ENCODE peak calls at places on chromosomes 16 and 17, in four cellular contexts. B is mesendoderm, E is mesenchymal stem cell, Y is H9. N is an unnamed sample.
A peak's percentile ranks its signal among the peaks of the same experiment; 100 is the strongest.

GRCh38 chr16:77986021-77986420 is 36.3 kb upstream of the CLEC3A start:
- DNase-seq in B (no peak), E (no peak), Y (no peak), N (no peak)

GRCh38 chr17:19376799-19377198 is 1.5 kb upstream of the MAPK7 start:
- DNase-seq in B (no peak), E (no peak), Y (no peak), N (no peak)

GRCh38 chr16:19179890-19180490 is 11.9 kb downstream of the SYT17 start:
- DNase-seq in B (peak; percentile 61), E (peak; percentile 30), Y (peak; percentile 49), N (peak; percentile 77)

GRCh38 chr16:19809693-19810092 is 75.0 kb downstream of the GPRC5B start:
- DNase-seq in B (no peak), E (no peak), Y (no peak), N (no peak)

GRCh38 chr17:72121164-72122001 is 563 bp downstream of the SOX9 start:
- DNase-seq in B (peak; percentile 63), E (peak; percentile 76), Y (peak; percentile 73), N (peak; percentile 81)

GRCh38 chr17:79997004-79997673 is 38.5 kb downstream of the TBC1D16 start:
- DNase-seq in B (no peak), E (peak; percentile 26), Y (no peak), N (no peak)

GRCh38 chr17:1730345-1731193 is 6.1 kb downstream of the WDR81 start:
- DNase-seq in B (no peak), E (peak; percentile 83), Y (no peak), N (no peak)

GRCh38 chr16:15509593-15510520 is 75.5 kb downstream of the BMERB1 start:
- DNase-seq in B (peak; percentile 65), E (peak; percentile 49), Y (no peak), N (peak; percentile 39)

GRCh38 chr16:66878067-66878466 is 2.2 kb upstream of the PDP2 start:
- DNase-seq in B (no peak), E (peak; percentile 26), Y (no peak), N (no peak)

GRCh38 chr16:82788919-82789318 is 162.2 kb downstream of the CDH13 start:
- DNase-seq in B (peak; percentile 91), E (no peak), Y (no peak), N (no peak)

GRCh38 chr17:73433501-73433900 is 121.7 kb upstream of the CDC42EP4 start:
- DNase-seq in B (no peak), E (no peak), Y (no peak), N (no peak)

GRCh38 chr16:19105891-19106624 is 7.7 kb upstream of the ITPRIPL2 start:
- DNase-seq in B (no peak), E (no peak), Y (no peak), N (no peak)

GRCh38 chr17:83144421-83145357 is 65.3 kb downstream of the METRNL start:
- DNase-seq in B (no peak), E (no peak), Y (no peak), N (no peak)

GRCh38 chr17:11803226-11803625 is 194.0 kb downstream of the ZNF18 start:
- DNase-seq in B (no peak), E (no peak), Y (no peak), N (no peak)

GRCh38 chr17:56648341-56648740 is 54.8 kb downstream of the NOG start:
- DNase-seq in B (no peak), E (no peak), Y (no peak), N (no peak)

GRCh38 chr17:1515640-1516402 is 591 bp downstream of the INPP5K start:
- DNase-seq in B (peak; percentile 93), E (peak; percentile 95), Y (peak; percentile 82), N (peak; percentile 59)

GRCh38 chr16:15653227-15653626 is 3.2 kb downstream of the NDE1 start:
- DNase-seq in B (peak; percentile 27), E (peak; percentile 92), Y (no peak), N (no peak)

GRCh38 chr17:45895304-45895968 is 1.1 kb downstream of the MAPT start:
- DNase-seq in B (peak; percentile 27), E (peak; percentile 39), Y (peak; percentile 59), N (no peak)

GRCh38 chr17:10266477-10266876 is 68.1 kb upstream of the GAS7 start:
- DNase-seq in B (no peak), E (no peak), Y (no peak), N (no peak)

GRCh38 chr16:15764112-15764511 is 92.7 kb downstream of the MYH11 start:
- DNase-seq in B (no peak), E (no peak), Y (no peak), N (no peak)

GRCh38 chr17:8226536-8227237 is 16.3 kb upstream of the AURKB start:
- DNase-seq in B (peak; percentile 96), E (peak; percentile 97), Y (peak; percentile 94), N (no peak)

GRCh38 chr16:10932959-10933710 is 9.1 kb downstream of the DEXI start:
- DNase-seq in B (no peak), E (no peak), Y (no peak), N (no peak)

GRCh38 chr16:54318941-54319340 is 32.4 kb upstream of the IRX3 start:
- DNase-seq in B (no peak), E (no peak), Y (no peak), N (no peak)

GRCh38 chr16:84749072-84749471 is 49.3 kb downstream of the USP10 start:
- DNase-seq in B (no peak), E (no peak), Y (no peak), N (no peak)

GRCh38 chr16:23298290-23298689 is 3.8 kb upstream of the SCNN1B start:
- DNase-seq in B (no peak), E (no peak), Y (no peak), N (no peak)

DNA sequence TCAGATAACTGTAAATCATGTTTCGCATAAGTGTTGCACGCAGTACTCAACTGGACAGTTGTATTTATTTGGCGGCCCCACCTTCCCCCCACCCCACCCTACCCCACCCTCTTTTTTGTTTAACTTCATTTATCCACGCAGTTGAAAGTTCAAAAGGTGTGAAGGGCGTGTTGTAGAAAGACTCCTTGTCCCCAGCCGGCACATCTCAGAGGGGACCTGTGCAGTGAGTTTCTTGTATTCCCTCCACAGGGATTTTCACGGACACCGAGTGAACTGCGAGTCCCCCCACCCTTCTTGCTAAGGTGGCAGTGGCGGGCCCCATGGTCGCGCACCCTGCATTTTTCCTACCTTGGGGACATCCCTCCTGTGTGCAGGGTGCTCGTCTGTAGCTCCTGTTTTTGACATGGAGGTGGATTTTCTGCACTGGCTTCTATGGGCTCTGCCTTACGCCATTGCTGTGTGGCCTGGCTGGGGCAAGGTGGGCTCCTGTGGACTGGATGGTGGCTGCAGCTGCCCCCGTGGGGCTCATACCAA is 36.2 kb downstream of the ADCY7 start:
- DNase-seq in B (no peak), E (no peak), Y (no peak), N (no peak)
- H4K8ac ChIP-seq in B (no peak overlapping the region), E (no peak overlapping the region), Y (no peak overlapping the region), N (no peak overlapping the region)

GRCh38 chr16:27370318-27370717 is 31.7 kb upstream of the IL21R start:
- DNase-seq in B (no peak), E (no peak), Y (no peak), N (no peak)
- H4K8ac ChIP-seq in B (no peak overlapping the region), E (no peak overlapping the region), Y (no peak overlapping the region), N (no peak overlapping the region)

DNA sequence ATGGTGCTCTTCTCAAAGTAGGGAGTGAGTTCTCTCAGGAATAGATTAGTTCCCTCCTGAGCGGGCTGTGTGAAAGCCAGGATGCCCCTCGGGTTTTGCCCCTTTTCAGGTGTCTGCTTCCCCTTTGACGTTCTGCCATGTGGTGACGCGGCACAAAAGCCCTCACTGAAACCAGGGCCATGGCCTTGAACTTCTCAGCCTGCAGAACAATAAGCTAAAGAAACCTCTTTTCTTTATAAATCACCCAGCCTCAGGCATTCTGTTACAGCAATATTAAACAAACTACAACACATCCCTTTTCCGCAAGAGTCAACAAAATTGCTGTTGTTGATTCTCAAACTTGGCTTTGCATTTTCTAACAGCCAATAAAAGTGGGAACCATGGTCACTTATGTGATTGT is 15.5 kb upstream of the CACNG5 start:
- DNase-seq in B (no peak), E (no peak), Y (no peak), N (no peak)
- H4K8ac ChIP-seq in B (no peak overlapping the region), E (no peak overlapping the region), Y (no peak overlapping the region), N (no peak overlapping the region)

GRCh38 chr17:43670645-43671074 is 8.9 kb upstream of the MEOX1 start:
- DNase-seq in B (no peak), E (no peak), Y (no peak), N (no peak)

GRCh38 chr17:43671075-43671692 is 9.5 kb upstream of the MEOX1 start:
- DNase-seq in B (no peak), E (no peak), Y (no peak), N (no peak)

GRCh38 chr17:43671755-43672502 is 10.2 kb upstream of the MEOX1 start:
- DNase-seq in B (no peak), E (no peak), Y (no peak), N (no peak)

GRCh38 chr17:43667506-43668438 is 6.0 kb upstream of the MEOX1 start:
- DNase-seq in B (no peak), E (no peak), Y (no peak), N (no peak)

DNA sequence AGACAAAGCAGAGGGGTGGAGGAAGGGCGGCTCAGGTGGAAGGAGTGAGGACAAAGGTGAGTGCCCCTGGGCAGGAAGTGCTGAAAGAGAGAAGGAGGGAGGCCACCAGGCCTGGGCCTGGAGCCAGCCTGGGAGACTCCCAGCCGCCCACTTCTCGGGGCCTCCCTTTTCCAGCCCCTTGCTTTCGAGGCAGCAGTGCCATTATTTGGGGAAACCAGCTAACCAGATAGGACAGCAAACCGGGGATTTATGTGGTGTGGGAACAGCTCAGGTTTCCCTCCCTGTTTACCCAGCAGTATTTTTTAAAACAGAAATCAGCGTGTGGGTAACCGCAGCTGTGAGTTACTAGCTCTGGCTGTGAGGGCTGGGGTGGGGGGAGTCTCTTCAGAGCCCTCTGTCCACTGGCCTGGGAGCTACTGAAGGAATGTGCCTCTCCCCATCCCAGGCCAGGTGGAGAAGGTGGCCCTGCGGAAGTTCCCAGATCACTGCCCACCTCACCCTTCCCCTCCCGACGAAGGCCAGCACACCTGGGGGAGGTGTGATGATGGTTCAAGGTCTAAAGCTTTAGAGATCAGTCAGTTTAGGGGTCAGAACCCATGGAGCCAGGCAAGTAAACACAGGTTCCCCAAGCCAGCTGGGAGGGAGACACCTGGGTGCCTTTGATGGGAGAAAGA is 8.4 kb upstream of the MEOX1 start:
- DNase-seq in B (peak; percentile 43), E (no peak), Y (peak; percentile 67), N (no peak)
- H4K8ac ChIP-seq in B (no peak overlapping the region), E (no peak overlapping the region), Y (no peak overlapping the region), N (peak overlapping the region; percentile 68)

GRCh38 chr17:17840751-17841591 is 4.2 kb upstream of the SREBF1 start:
- DNase-seq in B (peak; percentile 62), E (peak; percentile 80), Y (peak; percentile 39), N (no peak)
- H4K8ac ChIP-seq in B (no peak overlapping the region), E (peak overlapping the region; percentile 96), Y (no peak overlapping the region), N (no peak overlapping the region)

DNA sequence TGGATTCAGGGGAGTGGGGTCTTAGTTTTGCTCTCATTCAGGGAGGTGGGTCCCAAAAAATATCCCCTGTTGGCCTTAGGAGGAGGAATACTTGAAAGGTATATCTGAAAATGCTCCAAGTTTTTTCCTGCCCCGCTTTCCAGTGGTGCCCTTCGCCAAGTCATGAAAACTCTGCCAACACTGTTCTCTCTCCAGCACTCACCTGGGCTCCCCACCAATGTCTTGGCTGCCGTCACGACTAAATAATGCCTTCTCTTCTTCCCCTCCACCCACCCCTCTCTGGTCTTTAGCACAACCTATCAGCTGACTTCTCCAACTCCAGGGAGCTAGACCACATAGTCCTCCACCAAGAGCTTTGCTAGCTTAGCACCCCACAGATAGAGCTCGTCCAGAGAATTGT is 30.6 kb downstream of the ZFHX3 start:
- DNase-seq in B (no peak), E (no peak), Y (no peak), N (no peak)
- H4K8ac ChIP-seq in B (no peak overlapping the region), E (no peak overlapping the region), Y (no peak overlapping the region), N (no peak overlapping the region)